ENCODE peak calls at places on chromosomes 11 and 22, in ten cellular contexts. One of them, this sample, is unnamed.

GRCh38 chr11:104609297-104609696 is 289.0 kb downstream of the CASP12 start:
- DNase-seq in heart right ventricle: no peak
- DNase-seq in brain microvascular endothelial cell: peak
- DNase-seq in AG04450: peak
- DNase-seq in lung: no peak
- DNase-seq in transverse colon: peak
- DNase-seq in suprapubic skin: no peak
- DNase-seq in cardiac muscle cell: peak
- DNase-seq in thoracic aorta: no peak
- DNase-seq in HCT116: peak
- DNase-seq in this sample: peak

GRCh38 chr11:71198823-71199165 is 53.6 kb downstream of the SHANK2 start:
- DNase-seq in heart right ventricle: no peak
- DNase-seq in brain microvascular endothelial cell: no peak
- DNase-seq in transverse colon: no peak
- DNase-seq in cardiac muscle cell: no peak
- DNase-seq in HCT116: no peak
- DNase-seq in suprapubic skin: no peak
- DNase-seq in AG04450: no peak
- DNase-seq in lung: no peak
- DNase-seq in thoracic aorta: no peak
- DNase-seq in this sample: no peak

GRCh38 chr11:104522650-104523049 is 358.7 kb upstream of the PDGFD start:
- DNase-seq in cardiac muscle cell: peak
- DNase-seq in lung: no peak
- DNase-seq in suprapubic skin: no peak
- DNase-seq in HCT116: no peak
- DNase-seq in AG04450: peak
- DNase-seq in heart right ventricle: no peak
- DNase-seq in brain microvascular endothelial cell: peak
- DNase-seq in transverse colon: no peak
- DNase-seq in thoracic aorta: no peak
- DNase-seq in this sample: peak

GRCh38 chr11:119782673-119783072 is 53.7 kb upstream of the NECTIN1 start:
- DNase-seq in heart right ventricle: peak
- DNase-seq in thoracic aorta: no peak
- DNase-seq in lung: no peak
- DNase-seq in HCT116: no peak
- DNase-seq in suprapubic skin: no peak
- DNase-seq in AG04450: no peak
- DNase-seq in transverse colon: no peak
- DNase-seq in cardiac muscle cell: no peak
- DNase-seq in brain microvascular endothelial cell: peak
- DNase-seq in this sample: no peak

GRCh38 chr11:1988667-1989317 is 8.8 kb downstream of the H19 start:
- DNase-seq in cardiac muscle cell: peak
- DNase-seq in brain microvascular endothelial cell: no peak
- DNase-seq in thoracic aorta: no peak
- DNase-seq in AG04450: no peak
- DNase-seq in suprapubic skin: no peak
- DNase-seq in lung: no peak
- DNase-seq in transverse colon: no peak
- DNase-seq in heart right ventricle: peak
- DNase-seq in HCT116: no peak
- DNase-seq in this sample: no peak

GRCh38 chr11:69808708-69809107 is 10.5 kb downstream of the FGF3 start:
- DNase-seq in suprapubic skin: no peak
- DNase-seq in thoracic aorta: no peak
- DNase-seq in HCT116: no peak
- DNase-seq in cardiac muscle cell: peak
- DNase-seq in brain microvascular endothelial cell: peak
- DNase-seq in transverse colon: no peak
- DNase-seq in AG04450: no peak
- DNase-seq in heart right ventricle: no peak
- DNase-seq in lung: no peak
- DNase-seq in this sample: no peak

GRCh38 chr11:128417607-128418324 is 169.6 kb downstream of the ETS1 start:
- DNase-seq in heart right ventricle: no peak
- DNase-seq in lung: no peak
- DNase-seq in AG04450: peak
- DNase-seq in HCT116: no peak
- DNase-seq in cardiac muscle cell: peak
- DNase-seq in thoracic aorta: no peak
- DNase-seq in transverse colon: no peak
- DNase-seq in suprapubic skin: no peak
- DNase-seq in brain microvascular endothelial cell: peak
- DNase-seq in this sample: no peak

GRCh38 chr11:113992459-113993105 is 17.7 kb downstream of the HTR3A start:
- DNase-seq in lung: peak
- DNase-seq in HCT116: no peak
- DNase-seq in brain microvascular endothelial cell: no peak
- DNase-seq in transverse colon: no peak
- DNase-seq in suprapubic skin: no peak
- DNase-seq in thoracic aorta: no peak
- DNase-seq in cardiac muscle cell: no peak
- DNase-seq in AG04450: no peak
- DNase-seq in heart right ventricle: no peak
- DNase-seq in this sample: no peak

GRCh38 chr11:130647371-130647770 is 198.9 kb downstream of the ADAMTS15 start:
- DNase-seq in brain microvascular endothelial cell: no peak
- DNase-seq in HCT116: no peak
- DNase-seq in transverse colon: no peak
- DNase-seq in lung: no peak
- DNase-seq in cardiac muscle cell: no peak
- DNase-seq in AG04450: no peak
- DNase-seq in heart right ventricle: no peak
- DNase-seq in suprapubic skin: no peak
- DNase-seq in thoracic aorta: no peak
- DNase-seq in this sample: no peak
- H3K27ac ChIP-seq in brain microvascular endothelial cell: no peak
- H3K27ac ChIP-seq in HCT116: no peak
- H3K27ac ChIP-seq in transverse colon: no peak
- H3K27ac ChIP-seq in lung: no peak
- H3K27ac ChIP-seq in cardiac muscle cell: no peak
- H3K27ac ChIP-seq in AG04450: no peak
- H3K27ac ChIP-seq in heart right ventricle: no peak
- H3K27ac ChIP-seq in suprapubic skin: no peak
- H3K27ac ChIP-seq in thoracic aorta: peak
- H3K27ac ChIP-seq in this sample: no peak

GRCh38 chr22:19461506-19461905 is 14.0 kb upstream of the C22orf39 start:
- DNase-seq in HCT116: no peak
- DNase-seq in suprapubic skin: no peak
- DNase-seq in cardiac muscle cell: no peak
- DNase-seq in AG04450: no peak
- DNase-seq in thoracic aorta: no peak
- DNase-seq in lung: no peak
- DNase-seq in transverse colon: no peak
- DNase-seq in heart right ventricle: no peak
- DNase-seq in brain microvascular endothelial cell: no peak
- DNase-seq in this sample: no peak

GRCh38 chr22:19463008-19463407 is 15.5 kb upstream of the C22orf39 start:
- DNase-seq in suprapubic skin: no peak
- DNase-seq in thoracic aorta: no peak
- DNase-seq in heart right ventricle: no peak
- DNase-seq in transverse colon: no peak
- DNase-seq in AG04450: no peak
- DNase-seq in cardiac muscle cell: no peak
- DNase-seq in HCT116: no peak
- DNase-seq in lung: no peak
- DNase-seq in brain microvascular endothelial cell: no peak
- DNase-seq in this sample: no peak

GRCh38 chr22:19464546-19464945 is 14.4 kb downstream of the UFD1 start:
- DNase-seq in lung: no peak
- DNase-seq in thoracic aorta: no peak
- DNase-seq in HCT116: no peak
- DNase-seq in suprapubic skin: peak
- DNase-seq in heart right ventricle: no peak
- DNase-seq in cardiac muscle cell: no peak
- DNase-seq in brain microvascular endothelial cell: no peak
- DNase-seq in transverse colon: no peak
- DNase-seq in AG04450: no peak
- DNase-seq in this sample: no peak

GRCh38 chr22:19464975-19465374 is 14.0 kb downstream of the UFD1 start:
- DNase-seq in transverse colon: no peak
- DNase-seq in suprapubic skin: no peak
- DNase-seq in thoracic aorta: no peak
- DNase-seq in cardiac muscle cell: no peak
- DNase-seq in brain microvascular endothelial cell: no peak
- DNase-seq in AG04450: no peak
- DNase-seq in HCT116: no peak
- DNase-seq in lung: no peak
- DNase-seq in heart right ventricle: no peak
- DNase-seq in this sample: no peak

DNA sequence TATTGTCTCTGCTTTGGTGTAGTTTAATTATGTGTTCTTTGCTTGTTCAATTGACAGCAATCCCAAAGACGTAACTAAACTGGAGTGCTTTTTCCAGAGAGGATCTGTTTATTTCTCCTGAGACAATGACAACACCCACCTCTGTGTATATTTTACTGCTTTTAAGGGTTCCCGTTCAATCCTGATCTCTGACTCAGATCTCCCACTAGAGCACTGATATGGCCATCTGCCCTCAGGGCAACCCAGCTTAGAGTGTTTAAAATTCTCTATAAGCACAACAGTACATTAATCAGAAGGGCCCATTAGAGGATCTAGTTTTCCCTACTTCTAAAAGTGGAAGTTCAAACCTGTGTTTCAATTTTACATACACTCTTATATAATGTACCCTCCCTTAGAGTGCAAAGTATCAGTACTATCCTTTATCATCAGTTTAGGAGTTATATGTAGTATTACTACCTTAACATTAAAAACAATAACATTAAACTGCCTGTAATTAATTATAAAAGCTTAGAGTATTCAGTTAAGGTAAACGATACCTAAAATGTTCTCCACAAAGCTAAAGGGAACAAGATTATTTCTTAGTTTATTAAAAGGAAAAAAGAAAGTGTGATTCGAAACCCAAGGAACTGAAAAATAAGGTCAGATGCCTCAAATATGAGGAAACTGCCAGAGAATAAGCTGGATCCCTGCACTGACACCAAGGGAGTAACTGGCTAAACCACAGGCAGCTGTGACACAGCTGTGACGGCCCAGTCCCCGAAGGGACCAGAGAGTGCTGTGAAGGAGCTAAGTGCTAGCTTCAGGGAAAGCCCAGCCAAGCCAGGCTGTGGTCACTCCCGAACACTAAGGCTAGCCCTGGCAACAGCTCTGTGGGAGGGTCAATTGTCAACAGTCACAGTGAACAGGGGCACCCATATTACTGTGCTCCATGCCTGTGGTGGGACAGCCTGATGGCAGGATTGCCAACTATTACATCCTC is 15.2 kb downstream of the UFD1 start:
- DNase-seq in AG04450: peak
- DNase-seq in cardiac muscle cell: no peak
- DNase-seq in HCT116: no peak
- DNase-seq in heart right ventricle: peak
- DNase-seq in thoracic aorta: no peak
- DNase-seq in brain microvascular endothelial cell: no peak
- DNase-seq in lung: no peak
- DNase-seq in transverse colon: no peak
- DNase-seq in suprapubic skin: no peak
- DNase-seq in this sample: no peak
- H3K27ac ChIP-seq in AG04450: peak
- H3K27ac ChIP-seq in cardiac muscle cell: no peak
- H3K27ac ChIP-seq in HCT116: no peak
- H3K27ac ChIP-seq in heart right ventricle: no peak
- H3K27ac ChIP-seq in thoracic aorta: no peak
- H3K27ac ChIP-seq in brain microvascular endothelial cell: peak
- H3K27ac ChIP-seq in lung: no peak
- H3K27ac ChIP-seq in transverse colon: no peak
- H3K27ac ChIP-seq in suprapubic skin: no peak
- H3K27ac ChIP-seq in this sample: no peak

GRCh38 chr11:65793144-65793581 is 6.3 kb downstream of the OVOL1 start:
- DNase-seq in thoracic aorta: no peak
- DNase-seq in HCT116: no peak
- DNase-seq in suprapubic skin: peak
- DNase-seq in cardiac muscle cell: no peak
- DNase-seq in transverse colon: peak
- DNase-seq in lung: peak
- DNase-seq in heart right ventricle: no peak
- DNase-seq in AG04450: no peak
- DNase-seq in brain microvascular endothelial cell: no peak
- DNase-seq in this sample: no peak
- H3K27ac ChIP-seq in thoracic aorta: no peak
- H3K27ac ChIP-seq in HCT116: peak
- H3K27ac ChIP-seq in suprapubic skin: peak
- H3K27ac ChIP-seq in cardiac muscle cell: no peak
- H3K27ac ChIP-seq in transverse colon: peak
- H3K27ac ChIP-seq in lung: no peak
- H3K27ac ChIP-seq in heart right ventricle: no peak
- H3K27ac ChIP-seq in AG04450: no peak
- H3K27ac ChIP-seq in brain microvascular endothelial cell: no peak
- H3K27ac ChIP-seq in this sample: no peak

GRCh38 chr11:9803685-9804413 is 140.0 kb downstream of the SWAP70 start:
- DNase-seq in lung: no peak
- DNase-seq in AG04450: no peak
- DNase-seq in heart right ventricle: no peak
- DNase-seq in thoracic aorta: no peak
- DNase-seq in cardiac muscle cell: no peak
- DNase-seq in HCT116: no peak
- DNase-seq in brain microvascular endothelial cell: peak
- DNase-seq in transverse colon: no peak
- DNase-seq in suprapubic skin: no peak
- DNase-seq in this sample: no peak
- H3K27ac ChIP-seq in lung: peak
- H3K27ac ChIP-seq in AG04450: peak
- H3K27ac ChIP-seq in heart right ventricle: peak
- H3K27ac ChIP-seq in thoracic aorta: peak
- H3K27ac ChIP-seq in cardiac muscle cell: peak
- H3K27ac ChIP-seq in HCT116: no peak
- H3K27ac ChIP-seq in brain microvascular endothelial cell: peak
- H3K27ac ChIP-seq in transverse colon: peak
- H3K27ac ChIP-seq in suprapubic skin: peak
- H3K27ac ChIP-seq in this sample: no peak

GRCh38 chr22:42612336-42612735 is 2.3 kb downstream of the POLDIP3 start:
- DNase-seq in transverse colon: no peak
- DNase-seq in brain microvascular endothelial cell: no peak
- DNase-seq in thoracic aorta: no peak
- DNase-seq in suprapubic skin: no peak
- DNase-seq in cardiac muscle cell: no peak
- DNase-seq in HCT116: no peak
- DNase-seq in AG04450: no peak
- DNase-seq in heart right ventricle: no peak
- DNase-seq in lung: no peak
- DNase-seq in this sample: no peak
- H3K27ac ChIP-seq in transverse colon: peak
- H3K27ac ChIP-seq in brain microvascular endothelial cell: no peak
- H3K27ac ChIP-seq in thoracic aorta: peak
- H3K27ac ChIP-seq in suprapubic skin: peak
- H3K27ac ChIP-seq in cardiac muscle cell: peak
- H3K27ac ChIP-seq in HCT116: peak
- H3K27ac ChIP-seq in AG04450: no peak
- H3K27ac ChIP-seq in heart right ventricle: peak
- H3K27ac ChIP-seq in lung: no peak
- H3K27ac ChIP-seq in this sample: no peak